ENCODE peak calls at places on chromosomes 7 and 10, in five cellular contexts. T is M059J; D is stimulated activated naive CD8-positive, alpha-beta T cell treated with anti-CD3 and anti-CD28 coated beads, Interleukin-15, Interleukin-2, amounts not matched to agents 100 U/mL and 50 U/mL, for 24 hours; Q is GM23248; R is activated T-helper 1 cell treated with anti-CD3 and anti-CD28 coated beads, Interleukin-2, amount 50 U/mL, for 16 hours. V is an unnamed sample.

GRCh38 chr10:8059191-8059936 is 4.9 kb downstream of the GATA3 start:
- DNase-seq in T (no peak), D (no peak), Q (no peak), R (no peak), V (no peak)

GRCh38 chr7:103651978-103652377 is 206.0 kb upstream of the SLC26A5 start:
- DNase-seq in R (no peak), D (no peak), T (no peak), Q (no peak), V (no peak)

GRCh38 chr7:2926120-2926897 is 82.2 kb upstream of the GNA12 start:
- DNase-seq in R (no peak), T (no peak), D (no peak), Q (no peak), V (no peak)

GRCh38 chr7:128112018-128112780 is 81.0 kb upstream of the LRRC4 start:
- DNase-seq in Q (no peak), R (no peak), T (no peak), D (no peak), V (no peak)

GRCh38 chr7:111089822-111090426 is 1.0 kb upstream of the LRRN3 start:
- DNase-seq in Q (peak), T (peak), D (no peak), R (no peak), V (peak)

GRCh38 chr10:34696423-34696822 is 118.7 kb downstream of the PARD3 start:
- DNase-seq in Q (peak), T (peak), R (no peak), D (no peak), V (peak)

GRCh38 chr10:122264442-122264841 is 6.7 kb upstream of the BTBD16 start:
- DNase-seq in Q (peak), D (no peak), T (peak), R (no peak), V (no peak)

GRCh38 chr7:116955801-116956514 is 2.7 kb downstream of the ST7 start:
- DNase-seq in D (no peak), Q (peak), R (no peak), T (peak), V (no peak)

GRCh38 chr10:78541528-78542470 is 508.1 kb downstream of the RPS24 start:
- DNase-seq in T (peak), D (no peak), Q (peak), R (no peak), V (no peak)

GRCh38 chr10:132477398-132478340 is 59.9 kb upstream of the INPP5A start:
- DNase-seq in R (no peak), T (no peak), Q (no peak), D (no peak), V (no peak)

GRCh38 chr10:16481052-16481728 is 40.5 kb downstream of the C1QL3 start:
- DNase-seq in D (no peak), R (no peak), Q (no peak), T (no peak), V (no peak)

GRCh38 chr10:373015-373414 is 237.8 kb downstream of the ZMYND11 start:
- DNase-seq in T (no peak), D (no peak), Q (peak), R (no peak), V (no peak)

GRCh38 chr10:23432161-23432560 is 6.7 kb upstream of the OTUD1 start:
- DNase-seq in R (no peak), Q (peak), D (no peak), T (no peak), V (peak)

GRCh38 chr10:101694056-101694673 is 805 bp downstream of the FBXW4 start:
- DNase-seq in D (peak), T (peak), Q (peak), R (peak), V (peak)

GRCh38 chr7:28316489-28316888 is 95.8 kb upstream of the CREB5 start:
- DNase-seq in R (no peak), D (no peak), T (peak), Q (peak), V (peak)

GRCh38 chr7:33982425-33982786 is 77.1 kb downstream of the BMPER start:
- DNase-seq in T (peak), R (no peak), Q (peak), D (no peak), V (peak)

GRCh38 chr10:125824736-125825135 is 1.4 kb downstream of the BCCIP start:
- DNase-seq in R (no peak), D (no peak), Q (peak), T (peak), V (peak)

GRCh38 chr7:36260481-36260880 is 107.4 kb downstream of the EEPD1 start:
- DNase-seq in D (no peak), T (no peak), Q (no peak), R (no peak), V (no peak)

GRCh38 chr10:70053212-70053895 is 708 bp downstream of the MACROH2A2 start:
- DNase-seq in R (no peak), D (peak), Q (peak), T (no peak), V (peak)

GRCh38 chr10:90635111-90635798 is 222.6 kb downstream of the HTR7 start:
- DNase-seq in Q (no peak), T (no peak), R (no peak), D (no peak), V (no peak)

V was measured in epithelial cell of esophagus.